ENCODE peak calls at places on chromosomes 12 and 14, in eight cellular contexts. D is brain microvascular endothelial cell, U is lower lobe of right lung, O is thyroid gland, M is pancreas, L is MM.1S, R is H1, Y is HepG2. H is an unnamed sample.

GRCh38 chr12:20404576-20405346 is 36.4 kb downstream of the PDE3A start:
- DNase-seq in U (peak; percentile 46), O (no peak), R (no peak), L (no peak), Y (no peak), D (peak; percentile 76), M (no peak), H (no peak)

GRCh38 chr14:80108430-80108829 is 102.9 kb downstream of the DIO2 start:
- DNase-seq in L (no peak), M (no peak), Y (no peak), O (no peak), R (no peak), U (no peak), D (no peak), H (no peak)

GRCh38 chr12:118107026-118107425 is 3.2 kb upstream of the VSIG10 start:
- DNase-seq in O (peak; percentile 14), R (no peak), Y (peak; percentile 33), L (no peak), D (no peak), M (no peak), U (no peak), H (no peak)

GRCh38 chr12:131075611-131076010 is 121.9 kb downstream of the ADGRD1 start:
- DNase-seq in M (no peak), O (no peak), R (no peak), U (no peak), Y (no peak), D (no peak), L (no peak), H (no peak)

GRCh38 chr12:119398190-119398589 is 63.7 kb downstream of the CCDC60 start:
- DNase-seq in L (no peak), R (no peak), O (no peak), M (no peak), Y (no peak), D (no peak), U (no peak), H (no peak)

GRCh38 chr12:100154472-100155247 is 12.0 kb upstream of the BLTP3B start:
- DNase-seq in M (peak; percentile 53), U (peak; percentile 84), L (peak; percentile 66), Y (peak; percentile 69), R (peak; percentile 79), D (peak; percentile 65), O (peak; percentile 68), H (peak; percentile 73)

GRCh38 chr12:14619731-14620501 is 52.2 kb upstream of the PLBD1 start:
- DNase-seq in R (no peak), O (no peak), L (no peak), Y (no peak), M (peak; percentile 27), U (no peak), D (no peak), H (no peak)

GRCh38 chr14:91143862-91144261 is 30.0 kb downstream of the DGLUCY start:
- DNase-seq in O (peak; percentile 72), D (no peak), L (no peak), R (no peak), Y (no peak), U (peak; percentile 60), M (peak; percentile 51), H (no peak)

GRCh38 chr12:12365442-12365802 is 8.5 kb downstream of the BORCS5 start:
- DNase-seq in M (no peak), O (no peak), Y (no peak), L (no peak), D (no peak), R (no peak), U (no peak), H (no peak)

GRCh38 chr14:94532462-94532861 is 23.2 kb upstream of the SERPINA12 start:
- DNase-seq in R (no peak), D (peak; percentile 33), U (no peak), L (peak; percentile 25), O (no peak), M (no peak), Y (no peak), H (peak; percentile 21)

GRCh38 chr14:90587918-90588317 is 191.1 kb downstream of the CALM1 start:
- DNase-seq in Y (no peak), U (no peak), R (no peak), M (no peak), L (no peak), D (no peak), O (no peak), H (no peak)

GRCh38 chr14:99476864-99477263 is 3.8 kb downstream of the SETD3 start:
- DNase-seq in R (no peak), D (no peak), Y (no peak), M (no peak), U (no peak), L (no peak), O (no peak), H (peak; percentile 43)

GRCh38 chr14:87148655-87149054 is 844.3 kb downstream of the GALC start:
- DNase-seq in L (no peak), R (no peak), U (no peak), M (no peak), O (no peak), Y (no peak), D (no peak), H (no peak)

GRCh38 chr12:92436847-92437246 is 265.9 kb upstream of the PLEKHG7 start:
- DNase-seq in L (no peak), O (no peak), D (no peak), R (no peak), M (no peak), Y (no peak), U (no peak), H (no peak)

GRCh38 chr12:110349521-110350151 is 53.9 kb downstream of the ANAPC7 start:
- DNase-seq in Y (no peak), O (no peak), M (no peak), R (no peak), U (no peak), L (no peak), D (no peak), H (no peak)

GRCh38 chr12:88756917-88757316 is 176.6 kb upstream of the KITLG start:
- DNase-seq in R (no peak), D (no peak), L (no peak), O (no peak), M (no peak), U (no peak), Y (no peak), H (no peak)

GRCh38 chr12:95173392-95174251 is 43.6 kb downstream of the FGD6 start:
- DNase-seq in D (peak; percentile 82), R (no peak), O (peak; percentile 63), Y (no peak), M (peak; percentile 89), L (no peak), U (peak; percentile 69), H (peak; percentile 92)

GRCh38 chr14:68507544-68508081 is 285.3 kb downstream of the ZFP36L1 start:
- DNase-seq in O (peak; percentile 73), R (no peak), M (no peak), D (no peak), L (no peak), U (no peak), Y (no peak), H (no peak)

GRCh38 chr14:21087294-21088091 is 11.0 kb downstream of the ZNF219 start:
- DNase-seq in O (no peak), Y (no peak), D (peak; percentile 95), U (no peak), L (peak; percentile 39), R (no peak), M (no peak), H (no peak)

DNA sequence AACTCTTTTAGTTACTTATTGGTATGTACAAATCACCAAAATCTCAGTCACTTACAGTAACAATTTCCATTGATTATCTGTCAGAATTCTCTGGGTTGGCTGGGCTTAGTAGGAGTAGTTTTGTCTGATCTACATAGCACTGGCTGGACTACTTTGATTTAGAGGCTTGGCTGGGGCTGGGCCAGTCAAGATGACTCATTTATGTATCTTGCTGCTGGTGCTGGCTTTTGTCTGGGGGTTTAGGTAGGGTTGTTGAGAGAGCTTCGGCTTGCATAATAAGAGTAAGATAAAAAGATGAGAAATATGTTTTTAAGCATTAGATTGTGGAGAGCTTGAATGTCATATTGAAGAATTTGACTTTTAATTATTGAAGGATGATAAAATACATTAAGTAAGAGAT is 1093.7 kb downstream of the SLC6A15 start:
- DNase-seq in D (peak; percentile 70), R (no peak), M (no peak), U (no peak), O (no peak), L (no peak), Y (no peak), H (peak; percentile 69)
- H3K27ac ChIP-seq in D (no peak overlapping the region), R (no peak overlapping the region), M (no peak overlapping the region), U (no peak overlapping the region), O (no peak overlapping the region), L (no peak overlapping the region), Y (no peak overlapping the region), H (no peak overlapping the region)

DNA sequence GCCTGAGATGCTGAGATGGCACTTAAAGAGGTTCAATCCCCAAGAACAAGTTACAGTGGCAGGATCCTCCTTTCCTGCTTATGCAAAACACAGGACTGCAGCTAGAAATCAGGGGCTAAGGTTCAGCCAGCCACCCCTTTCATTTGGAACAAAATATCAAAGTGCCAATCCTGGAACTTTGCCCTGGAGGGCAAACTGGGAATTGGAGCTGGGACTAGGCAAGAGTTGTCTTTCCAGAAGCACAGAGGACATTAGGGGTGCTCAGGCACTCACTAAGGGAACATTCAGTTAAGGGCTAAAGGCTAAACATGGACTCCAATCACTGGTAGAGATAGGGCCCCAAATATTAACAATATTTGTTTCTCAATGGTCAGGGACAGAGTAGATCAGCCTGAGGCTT is 237.2 kb downstream of the EMP1 start:
- DNase-seq in R (no peak), O (no peak), M (no peak), D (no peak), U (no peak), Y (no peak), L (no peak), H (no peak)
- TF ChIP-seq CTCF in R (no peak), O (no peak), M (no peak), D (no peak), U (no peak), Y (no peak), L (no peak), H (no peak)

DNA sequence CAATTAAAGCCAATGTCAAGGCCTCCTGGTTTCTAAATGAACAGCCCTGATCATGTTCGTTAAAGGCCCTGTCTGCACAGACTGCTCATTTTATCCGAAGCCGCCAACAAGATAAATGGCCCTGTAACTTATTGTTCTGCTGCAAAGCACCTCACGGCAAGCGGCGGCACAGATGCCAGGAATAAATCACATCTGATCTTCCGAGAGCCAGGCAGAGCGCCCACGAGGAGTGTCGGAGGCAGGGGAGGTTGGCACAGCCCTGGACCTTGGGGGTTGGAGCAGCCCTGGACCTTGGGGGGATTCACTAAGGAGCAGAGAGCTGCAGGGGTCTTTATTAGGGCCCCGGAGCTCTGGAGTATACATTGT is 110.5 kb downstream of the SCARB1 start:
- DNase-seq in O (no peak), Y (no peak), U (no peak), M (no peak), R (no peak), D (no peak), L (no peak), H (no peak)
- H3K27ac ChIP-seq in O (peak overlapping the region; percentile 86), Y (no peak overlapping the region), U (no peak overlapping the region), M (peak overlapping the region; percentile 51), R (no peak overlapping the region), D (no peak overlapping the region), L (no peak overlapping the region), H (no peak overlapping the region)

DNA sequence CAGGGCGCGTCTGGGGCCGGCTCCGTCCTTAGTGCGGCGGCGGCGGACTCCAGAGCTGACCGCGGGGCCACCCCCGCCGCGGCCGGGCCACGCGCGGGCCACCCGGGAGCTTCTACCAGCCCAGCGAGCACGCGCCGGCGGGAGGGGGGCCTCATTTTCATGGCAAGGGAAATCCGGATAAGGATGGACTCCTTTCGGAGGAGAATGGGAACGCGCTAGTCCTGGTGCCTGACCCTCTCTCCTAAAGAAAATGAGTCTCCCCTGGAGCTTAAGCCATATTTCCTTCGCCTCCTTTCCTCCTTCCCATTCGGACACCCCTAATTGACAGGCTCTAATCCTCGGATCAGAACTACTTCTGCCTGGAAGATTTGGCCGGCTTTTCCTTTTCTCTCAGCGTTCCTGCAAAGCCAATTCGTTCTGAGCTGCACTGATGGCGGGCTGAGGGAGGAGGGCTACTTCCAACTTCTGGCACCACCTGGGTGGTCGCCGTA is 81.8 kb upstream of the HMGA2 start:
- DNase-seq in M (no peak), O (peak; percentile 2), Y (no peak), D (peak; percentile 41), U (no peak), R (no peak), L (no peak), H (peak; percentile 56)
- TF ChIP-seq CTCF in M (no peak), O (no peak), Y (no peak), D (no peak), U (no peak), R (no peak), L (no peak), H (no peak)

H was measured in cardiac muscle cell.